ENCODE peak calls at places on chromosomes 1 and 21, in six cellular contexts. One of them, this sample, is unnamed.
A peak's percentile ranks its signal among the peaks of the same experiment; 100 is the strongest.

GRCh38 chr1:118481091-118481490 is 296.1 kb upstream of the SPAG17 start:
- DNase-seq in midbrain: no peak
- DNase-seq in esophagus muscularis mucosa: no peak
- DNase-seq in pancreas: no peak
- DNase-seq in NCI-H1417: no peak
- DNase-seq in activated CD4-positive, alpha-beta T cell treated with anti-CD3 and anti-CD28 coated beads, Interleukin-2, amount 50 U/mL, for 48 hours: no peak
- DNase-seq in this sample: no peak

GRCh38 chr1:55000110-55000815 is 1.5 kb downstream of the BSND start:
- DNase-seq in midbrain: no peak
- DNase-seq in esophagus muscularis mucosa: no peak
- DNase-seq in pancreas: no peak
- DNase-seq in NCI-H1417: no peak
- DNase-seq in activated CD4-positive, alpha-beta T cell treated with anti-CD3 and anti-CD28 coated beads, Interleukin-2, amount 50 U/mL, for 48 hours: no peak
- DNase-seq in this sample: no peak

GRCh38 chr21:35127851-35128250 is 78.7 kb upstream of the RUNX1 start:
- DNase-seq in midbrain: no peak
- DNase-seq in esophagus muscularis mucosa: no peak
- DNase-seq in pancreas: no peak
- DNase-seq in NCI-H1417: no peak
- DNase-seq in activated CD4-positive, alpha-beta T cell treated with anti-CD3 and anti-CD28 coated beads, Interleukin-2, amount 50 U/mL, for 48 hours: no peak
- DNase-seq in this sample: no peak

GRCh38 chr1:153888518-153888917 is 34.3 kb downstream of the GATAD2B start:
- DNase-seq in midbrain: no peak
- DNase-seq in esophagus muscularis mucosa: no peak
- DNase-seq in pancreas: no peak
- DNase-seq in NCI-H1417: no peak
- DNase-seq in activated CD4-positive, alpha-beta T cell treated with anti-CD3 and anti-CD28 coated beads, Interleukin-2, amount 50 U/mL, for 48 hours: no peak
- DNase-seq in this sample: no peak

GRCh38 chr1:200279810-200280411 is 129.9 kb downstream of the ZNF281 start:
- DNase-seq in midbrain: peak; percentile 54
- DNase-seq in esophagus muscularis mucosa: no peak
- DNase-seq in pancreas: peak; percentile 56
- DNase-seq in NCI-H1417: no peak
- DNase-seq in activated CD4-positive, alpha-beta T cell treated with anti-CD3 and anti-CD28 coated beads, Interleukin-2, amount 50 U/mL, for 48 hours: peak; percentile 54
- DNase-seq in this sample: no peak

GRCh38 chr1:54627181-54627580 is 3.9 kb upstream of the FAM151A start:
- DNase-seq in midbrain: peak; percentile 7
- DNase-seq in esophagus muscularis mucosa: no peak
- DNase-seq in pancreas: no peak
- DNase-seq in NCI-H1417: no peak
- DNase-seq in activated CD4-positive, alpha-beta T cell treated with anti-CD3 and anti-CD28 coated beads, Interleukin-2, amount 50 U/mL, for 48 hours: no peak
- DNase-seq in this sample: no peak

GRCh38 chr1:2785631-2786328 is 15.7 kb downstream of the TTC34 start:
- DNase-seq in midbrain: no peak
- DNase-seq in esophagus muscularis mucosa: no peak
- DNase-seq in pancreas: no peak
- DNase-seq in NCI-H1417: no peak
- DNase-seq in activated CD4-positive, alpha-beta T cell treated with anti-CD3 and anti-CD28 coated beads, Interleukin-2, amount 50 U/mL, for 48 hours: no peak
- DNase-seq in this sample: peak; percentile 64

GRCh38 chr1:13916530-13916929 is 216.5 kb downstream of the PRDM2 start:
- DNase-seq in midbrain: no peak
- DNase-seq in esophagus muscularis mucosa: no peak
- DNase-seq in pancreas: no peak
- DNase-seq in NCI-H1417: no peak
- DNase-seq in activated CD4-positive, alpha-beta T cell treated with anti-CD3 and anti-CD28 coated beads, Interleukin-2, amount 50 U/mL, for 48 hours: no peak
- DNase-seq in this sample: no peak

GRCh38 chr1:169108897-169109560 is 2.5 kb downstream of the ATP1B1 start:
- DNase-seq in midbrain: peak; percentile 72
- DNase-seq in esophagus muscularis mucosa: no peak
- DNase-seq in pancreas: no peak
- DNase-seq in NCI-H1417: peak; percentile 27
- DNase-seq in activated CD4-positive, alpha-beta T cell treated with anti-CD3 and anti-CD28 coated beads, Interleukin-2, amount 50 U/mL, for 48 hours: no peak
- DNase-seq in this sample: no peak

GRCh38 chr1:61157420-61157987 is 75.1 kb downstream of the NFIA start:
- DNase-seq in midbrain: no peak
- DNase-seq in esophagus muscularis mucosa: no peak
- DNase-seq in pancreas: no peak
- DNase-seq in NCI-H1417: no peak
- DNase-seq in activated CD4-positive, alpha-beta T cell treated with anti-CD3 and anti-CD28 coated beads, Interleukin-2, amount 50 U/mL, for 48 hours: peak; percentile 10
- DNase-seq in this sample: no peak

GRCh38 chr1:204726478-204726877 is 40.9 kb upstream of the LRRN2 start:
- DNase-seq in midbrain: no peak
- DNase-seq in esophagus muscularis mucosa: no peak
- DNase-seq in pancreas: no peak
- DNase-seq in NCI-H1417: no peak
- DNase-seq in activated CD4-positive, alpha-beta T cell treated with anti-CD3 and anti-CD28 coated beads, Interleukin-2, amount 50 U/mL, for 48 hours: no peak
- DNase-seq in this sample: no peak

GRCh38 chr1:203520315-203520714 is 26.4 kb downstream of the OPTC start:
- DNase-seq in midbrain: no peak
- DNase-seq in esophagus muscularis mucosa: no peak
- DNase-seq in pancreas: no peak
- DNase-seq in NCI-H1417: no peak
- DNase-seq in activated CD4-positive, alpha-beta T cell treated with anti-CD3 and anti-CD28 coated beads, Interleukin-2, amount 50 U/mL, for 48 hours: no peak
- DNase-seq in this sample: no peak

GRCh38 chr1:77825356-77825709 is 45.9 kb downstream of the MIGA1 start:
- DNase-seq in midbrain: no peak
- DNase-seq in esophagus muscularis mucosa: no peak
- DNase-seq in pancreas: peak; percentile 25
- DNase-seq in NCI-H1417: no peak
- DNase-seq in activated CD4-positive, alpha-beta T cell treated with anti-CD3 and anti-CD28 coated beads, Interleukin-2, amount 50 U/mL, for 48 hours: no peak
- DNase-seq in this sample: no peak

GRCh38 chr1:6502000-6502891 is 10.8 kb upstream of the PLEKHG5 start:
- DNase-seq in midbrain: peak; percentile 18
- DNase-seq in esophagus muscularis mucosa: no peak
- DNase-seq in pancreas: no peak
- DNase-seq in NCI-H1417: no peak
- DNase-seq in activated CD4-positive, alpha-beta T cell treated with anti-CD3 and anti-CD28 coated beads, Interleukin-2, amount 50 U/mL, for 48 hours: no peak
- DNase-seq in this sample: peak; percentile 89

GRCh38 chr1:151536499-151536898 is 3.6 kb upstream of the TUFT1 start:
- DNase-seq in midbrain: no peak
- DNase-seq in esophagus muscularis mucosa: no peak
- DNase-seq in pancreas: no peak
- DNase-seq in NCI-H1417: no peak
- DNase-seq in activated CD4-positive, alpha-beta T cell treated with anti-CD3 and anti-CD28 coated beads, Interleukin-2, amount 50 U/mL, for 48 hours: no peak
- DNase-seq in this sample: no peak

GRCh38 chr21:27513016-27513415 is 546.1 kb upstream of the ADAMTS5 start:
- DNase-seq in midbrain: no peak
- DNase-seq in esophagus muscularis mucosa: no peak
- DNase-seq in pancreas: no peak
- DNase-seq in NCI-H1417: no peak
- DNase-seq in activated CD4-positive, alpha-beta T cell treated with anti-CD3 and anti-CD28 coated beads, Interleukin-2, amount 50 U/mL, for 48 hours: no peak
- DNase-seq in this sample: no peak

GRCh38 chr1:78607334-78607927 is 12.8 kb upstream of the IFI44L start:
- DNase-seq in midbrain: peak; percentile 23
- DNase-seq in esophagus muscularis mucosa: no peak
- DNase-seq in pancreas: no peak
- DNase-seq in NCI-H1417: no peak
- DNase-seq in activated CD4-positive, alpha-beta T cell treated with anti-CD3 and anti-CD28 coated beads, Interleukin-2, amount 50 U/mL, for 48 hours: no peak
- DNase-seq in this sample: no peak

GRCh38 chr1:52904590-52905375 is 16.8 kb downstream of the ECHDC2 start:
- DNase-seq in midbrain: no peak
- DNase-seq in esophagus muscularis mucosa: no peak
- DNase-seq in pancreas: no peak
- DNase-seq in NCI-H1417: peak; percentile 21
- DNase-seq in activated CD4-positive, alpha-beta T cell treated with anti-CD3 and anti-CD28 coated beads, Interleukin-2, amount 50 U/mL, for 48 hours: peak; percentile 45
- DNase-seq in this sample: no peak

GRCh38 chr1:91806777-91807700 is 78.9 kb downstream of the TGFBR3 start:
- DNase-seq in midbrain: no peak
- DNase-seq in esophagus muscularis mucosa: no peak
- DNase-seq in pancreas: no peak
- DNase-seq in NCI-H1417: no peak
- DNase-seq in activated CD4-positive, alpha-beta T cell treated with anti-CD3 and anti-CD28 coated beads, Interleukin-2, amount 50 U/mL, for 48 hours: no peak
- DNase-seq in this sample: no peak

GRCh38 chr1:206713910-206714312 is 29.2 kb downstream of the MAPKAPK2 start:
- DNase-seq in midbrain: no peak
- DNase-seq in esophagus muscularis mucosa: no peak
- DNase-seq in pancreas: no peak
- DNase-seq in NCI-H1417: no peak
- DNase-seq in activated CD4-positive, alpha-beta T cell treated with anti-CD3 and anti-CD28 coated beads, Interleukin-2, amount 50 U/mL, for 48 hours: no peak
- DNase-seq in this sample: no peak

GRCh38 chr1:217969428-217969827 is 315.7 kb upstream of the RRP15 start:
- DNase-seq in midbrain: no peak
- DNase-seq in esophagus muscularis mucosa: no peak
- DNase-seq in pancreas: no peak
- DNase-seq in NCI-H1417: no peak
- DNase-seq in activated CD4-positive, alpha-beta T cell treated with anti-CD3 and anti-CD28 coated beads, Interleukin-2, amount 50 U/mL, for 48 hours: no peak
- DNase-seq in this sample: no peak

GRCh38 chr1:115317101-115318012 is 20.7 kb downstream of the NGF start:
- DNase-seq in midbrain: no peak
- DNase-seq in esophagus muscularis mucosa: no peak
- DNase-seq in pancreas: no peak
- DNase-seq in NCI-H1417: no peak
- DNase-seq in activated CD4-positive, alpha-beta T cell treated with anti-CD3 and anti-CD28 coated beads, Interleukin-2, amount 50 U/mL, for 48 hours: no peak
- DNase-seq in this sample: no peak

GRCh38 chr1:179586107-179586823 is 5.4 kb upstream of the TDRD5 start:
- DNase-seq in midbrain: peak; percentile 55
- DNase-seq in esophagus muscularis mucosa: no peak
- DNase-seq in pancreas: peak; percentile 88
- DNase-seq in NCI-H1417: peak; percentile 58
- DNase-seq in activated CD4-positive, alpha-beta T cell treated with anti-CD3 and anti-CD28 coated beads, Interleukin-2, amount 50 U/mL, for 48 hours: no peak
- DNase-seq in this sample: no peak

GRCh38 chr21:32364387-32364786 is 28.4 kb downstream of the URB1 start:
- DNase-seq in midbrain: peak; percentile 19
- DNase-seq in esophagus muscularis mucosa: no peak
- DNase-seq in pancreas: no peak
- DNase-seq in NCI-H1417: no peak
- DNase-seq in activated CD4-positive, alpha-beta T cell treated with anti-CD3 and anti-CD28 coated beads, Interleukin-2, amount 50 U/mL, for 48 hours: no peak
- DNase-seq in this sample: no peak

This sample was measured in spleen.